ENCODE peak calls at places on chromosomes 6 and 20, in ten cellular contexts. B is body of pancreas; W is stimulated activated CD4-positive, alpha-beta T cell treated with anti-CD3 and anti-CD28 coated beads, Interleukin-1b, Interleukin-23, amount 100 ng/mL, for 24 hours; L is NCI-H510A; J is astrocyte of the spinal cord; H is upper lobe of right lung; X is H9; D is stomach; Z is non-pigmented ciliary epithelial cell; K is NCI-H2081. T is an unnamed sample.

GRCh38 chr20:49821381-49821780 is 8.8 kb downstream of the SLC9A8 start:
- DNase-seq in D (no peak), X (no peak), L (no peak), B (no peak), W (no peak), K (no peak), Z (no peak), J (no peak), H (no peak), T (no peak)

GRCh38 chr20:24916412-24916811 is 32.7 kb upstream of the CST7 start:
- DNase-seq in Z (no peak), L (no peak), H (no peak), B (no peak), W (no peak), K (no peak), X (no peak), J (no peak), D (no peak), T (no peak)

GRCh38 chr20:33677991-33678431 is 3.8 kb upstream of the NECAB3 start:
- DNase-seq in L (no peak), D (no peak), X (no peak), W (no peak), H (no peak), Z (no peak), J (no peak), K (no peak), B (no peak), T (no peak)

GRCh38 chr20:58753267-58753928 is 60.8 kb downstream of the NPEPL1 start:
- DNase-seq in H (no peak), D (no peak), K (no peak), X (peak), Z (no peak), B (no peak), L (no peak), W (no peak), J (no peak), T (no peak)

GRCh38 chr6:79377830-79378460 is 143.5 kb upstream of the HMGN3 start:
- DNase-seq in K (no peak), X (no peak), Z (no peak), B (no peak), L (no peak), W (no peak), D (no peak), J (peak), H (no peak), T (no peak)

GRCh38 chr6:90493332-90493731 is 93.5 kb downstream of the MAP3K7 start:
- DNase-seq in J (peak), H (no peak), W (no peak), L (no peak), B (no peak), Z (no peak), D (no peak), X (no peak), K (no peak), T (no peak)

GRCh38 chr20:2752631-2753455 is 47.6 kb downstream of the CPXM1 start:
- DNase-seq in D (no peak), Z (no peak), W (no peak), H (no peak), X (peak), K (peak), B (peak), J (peak), L (no peak), T (peak)

GRCh38 chr20:59564943-59565342 is 39.4 kb upstream of the PHACTR3 start:
- DNase-seq in X (no peak), B (no peak), W (no peak), H (no peak), D (no peak), Z (no peak), K (no peak), L (no peak), J (no peak), T (no peak)

GRCh38 chr6:96675617-96676016 is 112.7 kb downstream of the FHL5 start:
- DNase-seq in H (no peak), B (no peak), X (no peak), W (no peak), Z (no peak), J (no peak), D (no peak), K (peak), L (no peak), T (peak)

GRCh38 chr20:58028123-58028522 is 200.3 kb downstream of the ANKRD60 start:
- DNase-seq in D (no peak), L (no peak), B (no peak), K (no peak), X (no peak), J (no peak), W (no peak), H (no peak), Z (no peak), T (no peak)

GRCh38 chr20:32792316-32792715 is 27.4 kb upstream of the MAPRE1 start:
- DNase-seq in J (no peak), H (no peak), B (peak), W (no peak), D (no peak), K (no peak), Z (peak), X (no peak), L (no peak), T (no peak)

GRCh38 chr6:63816979-63817436 is 181.4 kb downstream of the PHF3 start:
- DNase-seq in Z (no peak), L (no peak), B (no peak), J (no peak), H (no peak), K (peak), W (no peak), X (peak), D (no peak), T (no peak)

GRCh38 chr20:24872291-24873014 is 76.6 kb upstream of the CST7 start:
- DNase-seq in Z (no peak), L (no peak), X (no peak), J (no peak), H (peak), B (no peak), W (no peak), D (no peak), K (no peak), T (peak)

GRCh38 chr6:135129139-135129867 is 51.8 kb upstream of the MYB start:
- DNase-seq in K (no peak), W (no peak), B (no peak), D (no peak), X (no peak), H (no peak), L (no peak), Z (no peak), J (no peak), T (no peak)

GRCh38 chr20:19026121-19026878 is 186.1 kb upstream of the SLC24A3 start:
- DNase-seq in W (no peak), D (no peak), X (no peak), L (no peak), B (no peak), K (no peak), J (no peak), H (no peak), Z (no peak), T (no peak)

GRCh38 chr6:88426005-88426404 is 259.9 kb upstream of the CNR1 start:
- DNase-seq in Z (no peak), W (no peak), K (no peak), H (no peak), L (no peak), X (no peak), J (no peak), D (no peak), B (no peak), T (no peak)

GRCh38 chr6:146871613-146872465 is 273.1 kb downstream of the ADGB start:
- DNase-seq in Z (no peak), H (no peak), B (no peak), K (peak), W (no peak), L (no peak), X (no peak), D (no peak), J (peak), T (no peak)

GRCh38 chr6:118877806-118878205 is 16.1 kb upstream of the ASF1A start:
- DNase-seq in H (no peak), Z (no peak), B (no peak), L (no peak), W (no peak), D (no peak), X (no peak), K (no peak), J (no peak), T (no peak)

GRCh38 chr20:39909447-39909846 is 779.6 kb downstream of the MAFB start:
- DNase-seq in B (peak), W (no peak), Z (no peak), L (no peak), K (no peak), J (no peak), D (no peak), X (no peak), H (peak), T (no peak)

GRCh38 chr6:43122146-43122545 is 46.0 kb downstream of the PTK7 start:
- DNase-seq in K (no peak), D (no peak), J (no peak), L (no peak), X (no peak), H (no peak), W (no peak), B (no peak), Z (no peak), T (no peak)

GRCh38 chr20:18677126-18677525 is 89.3 kb downstream of the DTD1 start:
- DNase-seq in Z (no peak), L (no peak), H (no peak), B (no peak), W (no peak), D (no peak), K (no peak), J (no peak), X (no peak), T (no peak)

GRCh38 chr6:33085627-33086026 is 9.8 kb downstream of the HLA-DPB1 start:
- DNase-seq in X (no peak), L (no peak), H (no peak), J (no peak), W (no peak), K (no peak), B (no peak), D (no peak), Z (no peak), T (no peak)

GRCh38 chr6:117687006-117687405 is 11.7 kb downstream of the NUS1 start:
- DNase-seq in X (no peak), D (no peak), H (no peak), Z (no peak), J (no peak), L (no peak), K (no peak), B (no peak), W (no peak), T (no peak)

GRCh38 chr6:90383212-90383611 is 86.6 kb upstream of the BACH2 start:
- DNase-seq in B (no peak), X (no peak), W (no peak), K (no peak), Z (no peak), D (no peak), J (no peak), L (no peak), H (no peak), T (no peak)

GRCh38 chr20:23524146-23524545 is 33.2 kb downstream of the CST8 start:
- DNase-seq in X (no peak), D (no peak), B (no peak), J (no peak), L (no peak), W (no peak), H (no peak), Z (no peak), K (no peak), T (no peak)

GRCh38 chr6:107827541-107827940 is 3.4 kb upstream of the SCML4 start:
- DNase-seq in D (no peak), H (no peak), K (no peak), L (no peak), B (no peak), J (no peak), Z (no peak), W (no peak), X (no peak), T (no peak)

GRCh38 chr6:29758761-29759160 is 35.5 kb downstream of the HLA-F start:
- DNase-seq in H (no peak), D (no peak), Z (no peak), X (peak), K (no peak), B (no peak), L (no peak), J (no peak), W (no peak), T (no peak)

GRCh38 chr6:124590001-124590400 is 372.2 kb upstream of the RNF217 start:
- DNase-seq in L (no peak), D (no peak), J (no peak), X (no peak), K (no peak), B (no peak), H (no peak), Z (no peak), W (no peak), T (no peak)

GRCh38 chr6:162509821-162510220 is 217.7 kb downstream of the PRKN start:
- DNase-seq in H (no peak), D (no peak), W (no peak), K (no peak), J (no peak), X (no peak), B (no peak), Z (no peak), L (no peak), T (no peak)

GRCh38 chr20:17971571-17972013 is 2.8 kb downstream of the MGME1 start:
- DNase-seq in D (no peak), X (no peak), Z (peak), J (peak), W (no peak), L (no peak), H (no peak), B (no peak), K (no peak), T (no peak)